ENCODE peak calls at places on chromosomes 2 and 18, in eight cellular contexts. C is ovary, M is lower lobe of right lung, L is endothelial cell, P is glutamatergic neuron, K is cardiac muscle cell, A is NCI-H1092 treated with DMSO at 0.1 percent for 48 hours, E is HCEC 1CT. J is an unnamed sample.

GRCh38 chr2:219104107-219105050 is 43.7 kb upstream of the IHH start:
- DNase-seq in C (no peak), M (no peak), L (peak; percentile 21), P (no peak), K (peak; percentile 29), A (peak; percentile 28), E (peak; percentile 42), J (peak; percentile 26)

GRCh38 chr18:23485386-23485785 is 17.9 kb upstream of the RMC1 start:
- DNase-seq in C (no peak), M (no peak), L (no peak), P (no peak), K (no peak), A (no peak), E (no peak), J (no peak)

GRCh38 chr2:102060792-102061191 is 69.0 kb downstream of the IL1R2 start:
- DNase-seq in C (no peak), M (no peak), L (no peak), P (no peak), K (no peak), A (no peak), E (no peak), J (no peak)

GRCh38 chr2:237942512-237942897 is 24.3 kb upstream of the UBE2F start:
- DNase-seq in C (no peak), M (no peak), L (no peak), P (no peak), K (no peak), A (no peak), E (no peak), J (no peak)

GRCh38 chr2:123495241-123495640 is 529.8 kb upstream of the CNTNAP5 start:
- DNase-seq in C (no peak), M (no peak), L (no peak), P (no peak), K (no peak), A (no peak), E (no peak), J (no peak)

GRCh38 chr18:23354625-23355024 is 98.5 kb upstream of the RIOK3 start:
- DNase-seq in C (no peak), M (no peak), L (no peak), P (no peak), K (no peak), A (no peak), E (peak; percentile 40), J (no peak)

GRCh38 chr2:71635798-71636197 is 182.4 kb downstream of the DYSF start:
- DNase-seq in C (no peak), M (no peak), L (no peak), P (no peak), K (no peak), A (no peak), E (no peak), J (no peak)

GRCh38 chr18:51861041-51861440 is 479.0 kb upstream of the DCC start:
- DNase-seq in C (no peak), M (no peak), L (no peak), P (no peak), K (no peak), A (no peak), E (no peak), J (no peak)

GRCh38 chr18:57648414-57648813 is 26.8 kb upstream of the NARS1 start:
- DNase-seq in C (no peak), M (no peak), L (no peak), P (no peak), K (no peak), A (no peak), E (no peak), J (no peak)

GRCh38 chr2:41414486-41415230 is 633.2 kb upstream of the PKDCC start:
- DNase-seq in C (no peak), M (no peak), L (peak; percentile 52), P (no peak), K (peak; percentile 47), A (peak; percentile 44), E (peak; percentile 30), J (peak; percentile 77)

GRCh38 chr2:88530081-88530480 is 77.6 kb upstream of the FOXI3 start:
- DNase-seq in C (no peak), M (no peak), L (no peak), P (no peak), K (no peak), A (no peak), E (peak; percentile 4), J (no peak)

GRCh38 chr2:148527488-148528340 is 116.8 kb upstream of the EPC2 start:
- DNase-seq in C (no peak), M (no peak), L (no peak), P (no peak), K (no peak), A (no peak), E (no peak), J (no peak)

GRCh38 chr2:232421189-232421785 is 14.6 kb downstream of the ALPG start:
- DNase-seq in C (no peak), M (peak; percentile 56), L (no peak), P (no peak), K (no peak), A (no peak), E (no peak), J (no peak)

GRCh38 chr18:12645751-12646203 is 12.1 kb downstream of the SPIRE1 start:
- DNase-seq in C (no peak), M (peak; percentile 69), L (no peak), P (no peak), K (peak; percentile 17), A (peak; percentile 33), E (no peak), J (no peak)

GRCh38 chr18:75157359-75157758 is 51.6 kb downstream of the PTGR3 start:
- DNase-seq in C (no peak), M (no peak), L (no peak), P (no peak), K (no peak), A (no peak), E (no peak), J (no peak)

GRCh38 chr2:237196866-237197618 is 111.4 kb downstream of the COPS8 start:
- DNase-seq in C (peak; percentile 26), M (no peak), L (no peak), P (no peak), K (no peak), A (peak; percentile 57), E (peak; percentile 84), J (peak; percentile 99)

GRCh38 chr2:133982231-133982630 is 271.6 kb upstream of the MGAT5 start:
- DNase-seq in C (no peak), M (no peak), L (no peak), P (no peak), K (no peak), A (no peak), E (no peak), J (peak; percentile 23)

GRCh38 chr18:35162995-35163394 is 77.8 kb upstream of the ZNF397 start:
- DNase-seq in C (no peak), M (no peak), L (no peak), P (no peak), K (no peak), A (no peak), E (peak; percentile 7), J (no peak)

GRCh38 chr2:208361077-208361441 is 45.5 kb upstream of the PTH2R start:
- DNase-seq in C (no peak), M (no peak), L (no peak), P (no peak), K (no peak), A (no peak), E (no peak), J (no peak)

GRCh38 chr2:172195836-172196376 is 93.2 kb upstream of the DLX2 start:
- DNase-seq in C (no peak), M (no peak), L (no peak), P (no peak), K (no peak), A (no peak), E (no peak), J (no peak)